ENCODE peak calls at places on chromosomes 16 and 17, in six cellular contexts. G is transverse colon, H is Peyer's patch, W is suprapubic skin, S is adrenal gland, P is uterus. J is an unnamed sample.

GRCh38 chr17:72414967-72415853 is 294.4 kb downstream of the SOX9 start:
- DNase-seq in G (no peak), S (no peak), W (no peak), H (no peak), P (no peak), J (no peak)

GRCh38 chr16:56332464-56333079 is 92.8 kb downstream of the AMFR start:
- DNase-seq in P (peak; percentile 25), G (peak; percentile 67), W (no peak), S (peak; percentile 90), H (peak; percentile 64), J (peak; percentile 52)

GRCh38 chr16:46859719-46860152 is 24.4 kb upstream of the GPT2 start:
- DNase-seq in P (no peak), G (peak; percentile 59), W (no peak), S (peak; percentile 81), H (peak; percentile 78), J (no peak)

GRCh38 chr17:36575028-36575427 is 16.7 kb upstream of the DHRS11 start:
- DNase-seq in S (no peak), P (no peak), G (no peak), W (no peak), H (no peak), J (no peak)

GRCh38 chr16:82987767-82988166 is 361.0 kb downstream of the CDH13 start:
- DNase-seq in P (no peak), W (no peak), S (no peak), H (no peak), G (no peak), J (no peak)

GRCh38 chr17:15483416-15483815 is 16.0 kb upstream of the CDRT4 start:
- DNase-seq in P (no peak), G (no peak), W (no peak), S (no peak), H (no peak), J (no peak)

GRCh38 chr16:10868562-10869469 is 8.2 kb upstream of the CIITA start:
- DNase-seq in G (peak; percentile 46), P (no peak), W (no peak), S (peak; percentile 42), H (peak; percentile 88), J (peak; percentile 70)

GRCh38 chr16:50114357-50115129 is 38.6 kb upstream of the TENT4B start:
- DNase-seq in W (no peak), H (peak; percentile 24), G (no peak), S (no peak), P (no peak), J (no peak)

GRCh38 chr17:45410144-45411091 is 22.3 kb downstream of the ARHGAP27 start:
- DNase-seq in W (no peak), G (peak; percentile 51), P (no peak), H (peak; percentile 84), S (no peak), J (no peak)

GRCh38 chr17:58671969-58672368 is 19.9 kb downstream of the TEX14 start:
- DNase-seq in H (no peak), G (no peak), W (no peak), S (no peak), P (no peak), J (no peak)

GRCh38 chr17:15348030-15348429 is 6.6 kb upstream of the TEKT3 start:
- DNase-seq in H (peak; percentile 90), P (no peak), G (peak; percentile 86), W (no peak), S (no peak), J (no peak)

GRCh38 chr16:2004795-2005517 is 4.7 kb downstream of the ZNF598 start:
- DNase-seq in P (no peak), H (no peak), S (no peak), W (no peak), G (no peak), J (no peak)

GRCh38 chr17:6642592-6642991 is 1.7 kb downstream of the TXNDC17 start:
- DNase-seq in S (no peak), W (no peak), G (no peak), P (no peak), H (no peak), J (no peak)

GRCh38 chr17:66542183-66542966 is 240.0 kb downstream of the PRKCA start:
- DNase-seq in P (no peak), H (no peak), W (no peak), G (no peak), S (no peak), J (no peak)

GRCh38 chr16:4944333-4945281 is 7.7 kb upstream of the PPL start:
- DNase-seq in P (peak; percentile 96), W (peak; percentile 95), G (peak; percentile 84), H (peak; percentile 85), S (peak; percentile 98), J (peak; percentile 82)

GRCh38 chr17:76911299-76912007 is 43.2 kb downstream of the MGAT5B start:
- DNase-seq in W (no peak), S (no peak), G (no peak), P (no peak), H (no peak), J (no peak)

GRCh38 chr17:27494192-27495091 is 38.2 kb downstream of the KSR1 start:
- DNase-seq in S (peak; percentile 84), P (peak; percentile 47), W (peak; percentile 91), H (peak; percentile 94), G (peak; percentile 92), J (peak; percentile 47)

GRCh38 chr17:68398731-68399637 is 58.3 kb downstream of the WIPI1 start:
- DNase-seq in W (no peak), H (peak; percentile 78), G (peak; percentile 46), S (peak; percentile 63), P (peak; percentile 58), J (peak; percentile 38)

GRCh38 chr17:12637015-12637414 is 28.7 kb upstream of the MYOCD start:
- DNase-seq in W (no peak), G (no peak), P (no peak), S (no peak), H (no peak), J (no peak)

GRCh38 chr16:414395-415169 is 10.9 kb upstream of the RAB11FIP3 start:
- DNase-seq in G (no peak), S (no peak), W (no peak), H (no peak), P (no peak), J (no peak)

GRCh38 chr17:72467841-72468653 is 347.2 kb downstream of the SOX9 start:
- DNase-seq in S (peak; percentile 24), G (peak; percentile 87), P (no peak), W (no peak), H (peak; percentile 86), J (no peak)

GRCh38 chr17:74777884-74778490 is 1.8 kb upstream of the NAT9 start:
- DNase-seq in G (no peak), P (no peak), H (no peak), S (no peak), W (no peak), J (no peak)

GRCh38 chr16:46972971-46973456 is 460 bp downstream of the DNAJA2 start:
- DNase-seq in S (peak; percentile 59), H (peak; percentile 68), G (peak; percentile 50), W (peak; percentile 80), P (peak; percentile 29), J (peak; percentile 38)

GRCh38 chr16:57395026-57395425 is 9.5 kb upstream of the CCL17 start:
- DNase-seq in P (no peak), H (no peak), W (no peak), G (no peak), S (no peak), J (no peak)
- TF ChIP-seq POLR2A in P (no peak), H (no peak), W (no peak), G (no peak), S (no peak), J (no peak)

GRCh38 chr16:53946745-53947386 is 242.9 kb downstream of the FTO start:
- DNase-seq in S (no peak), G (no peak), P (no peak), W (no peak), H (no peak), J (no peak)
- H3K27ac ChIP-seq in S (no peak overlapping the region), G (no peak overlapping the region), P (no peak overlapping the region), W (no peak overlapping the region), H (no peak overlapping the region), J (no peak overlapping the region)

DNA sequence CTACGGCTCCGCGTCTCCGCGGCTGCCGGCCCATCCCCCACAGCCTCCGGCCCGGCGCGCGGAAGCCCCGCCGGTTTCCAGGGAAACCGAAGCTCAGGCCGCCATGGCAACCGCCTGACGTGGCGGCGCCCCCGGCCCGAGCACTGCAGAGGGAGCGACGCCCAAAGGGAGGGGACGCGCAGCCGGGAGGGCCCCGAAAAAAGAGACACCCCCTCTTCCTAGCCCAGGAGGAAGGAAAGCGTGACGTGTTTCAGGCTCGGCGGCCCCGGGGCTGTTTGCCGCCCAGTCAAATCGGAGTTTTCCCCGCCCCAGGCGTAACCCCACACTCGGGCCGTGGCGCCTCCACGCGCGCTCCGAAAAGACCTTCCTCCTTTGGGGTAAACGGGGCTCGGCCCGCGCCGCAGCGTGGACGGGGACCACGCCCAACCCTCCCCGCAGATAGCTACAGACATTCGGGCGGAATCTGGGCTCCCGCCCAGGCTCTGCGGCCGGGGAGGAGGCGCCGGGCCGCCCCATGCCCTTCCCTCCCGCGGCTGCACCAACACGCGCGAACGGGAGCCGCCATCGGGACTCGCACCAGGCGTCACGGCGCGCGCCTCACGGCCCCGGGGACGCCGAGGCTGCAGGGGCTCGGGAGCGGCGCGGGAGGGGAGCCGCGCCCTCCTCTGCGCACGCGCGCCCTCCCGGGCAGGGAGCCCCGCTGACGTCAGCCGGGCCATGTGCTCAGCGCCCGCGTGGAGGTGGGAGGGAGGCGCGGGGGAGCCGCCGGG is 7.5 kb downstream of the MNT start:
- DNase-seq in W (peak; percentile 92), S (peak; percentile 90), H (peak; percentile 96), P (peak; percentile 92), G (peak; percentile 94), J (peak; percentile 94)
- H3K4me1 ChIP-seq in W (peaks cover 77% of the 10 kb centered on the region), S (peaks cover 48% of the 10 kb centered on the region), H (peaks cover 27% of the 10 kb centered on the region), P (peaks cover 28% of the 10 kb centered on the region), G (peaks cover 60% of the 10 kb centered on the region), J (peaks cover 64% of the 10 kb centered on the region)

GRCh38 chr16:65068151-65068740 is 53.6 kb downstream of the CDH11 start:
- DNase-seq in H (no peak), P (no peak), W (no peak), G (no peak), S (no peak), J (no peak)

GRCh38 chr16:65070831-65071230 is 51.0 kb downstream of the CDH11 start:
- DNase-seq in P (peak; percentile 69), W (no peak), S (peak; percentile 94), H (peak; percentile 56), G (peak; percentile 52), J (peak; percentile 71)

GRCh38 chr16:65066646-65067045 is 55.2 kb downstream of the CDH11 start:
- DNase-seq in G (no peak), H (no peak), P (no peak), S (no peak), W (no peak), J (no peak)

GRCh38 chr16:65069766-65070165 is 52.1 kb downstream of the CDH11 start:
- DNase-seq in P (no peak), W (no peak), G (no peak), H (no peak), S (no peak), J (no peak)

DNA sequence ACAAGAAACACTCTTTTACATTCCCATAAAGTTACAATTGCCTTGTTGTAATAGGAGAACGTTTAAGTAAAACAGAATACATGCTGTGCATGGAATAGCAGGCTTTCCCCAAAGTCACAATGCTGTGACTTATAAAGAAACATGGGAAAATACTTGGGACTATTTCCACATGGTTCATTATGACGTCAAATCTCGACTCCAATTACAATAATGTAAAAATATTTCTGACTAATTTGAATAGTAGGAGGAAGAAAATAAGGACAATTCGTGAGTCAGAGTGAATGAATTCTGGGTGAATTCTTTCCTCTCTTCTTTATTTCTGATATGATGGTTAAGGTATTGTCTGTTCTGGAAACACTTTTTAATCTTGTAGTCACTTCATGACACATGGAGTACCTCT is 52.8 kb downstream of the CDH11 start:
- DNase-seq in H (no peak), G (no peak), P (no peak), W (no peak), S (no peak), J (no peak)
- TF ChIP-seq POLR2A in H (no peak), G (no peak), P (no peak), W (no peak), S (no peak), J (no peak)